ENCODE peak calls at places on chromosomes 13 and 19, in four cellular contexts. B, X, S and O are unnamed samples.

GRCh38 chr19:14770944-14771839 is 7.2 kb downstream of the ADGRE2 start:
- DNase-seq in X (no peak), S (no peak), B (no peak), O (no peak)

GRCh38 chr19:18223860-18224524 is 2.2 kb downstream of the PDE4C start:
- DNase-seq in B (peak), S (peak), X (no peak), O (no peak)

GRCh38 chr19:55178781-55179569 is 1.1 kb downstream of the SYT5 start:
- DNase-seq in X (peak), B (peak), S (peak), O (peak)

GRCh38 chr13:99199541-99200432 is 867 bp upstream of the UBAC2 start:
- DNase-seq in B (peak), X (peak), S (no peak), O (no peak)

GRCh38 chr19:35309481-35310279 is 17.7 kb downstream of the MAG start:
- DNase-seq in X (peak), S (no peak), B (peak), O (no peak)

GRCh38 chr19:33297401-33298145 is 4.8 kb downstream of the CEBPA start:
- DNase-seq in B (no peak), S (no peak), X (no peak), O (no peak)

GRCh38 chr19:16521715-16522289 is 20.4 kb downstream of the CHERP start:
- DNase-seq in B (peak), S (no peak), X (no peak), O (no peak)

GRCh38 chr13:110869231-110869804 is 45.6 kb downstream of the ANKRD10 start:
- DNase-seq in X (peak), S (no peak), B (peak), O (peak)

GRCh38 chr13:73715114-73715909 is 418.9 kb downstream of the KLF12 start:
- DNase-seq in S (no peak), B (no peak), X (no peak), O (no peak)

GRCh38 chr19:48351341-48351752 is 12.4 kb downstream of the TMEM143 start:
- DNase-seq in B (peak), S (peak), X (peak), O (peak)

GRCh38 chr19:29614046-29614445 is 8.0 kb downstream of the POP4 start:
- DNase-seq in B (no peak), X (no peak), S (no peak), O (no peak)

GRCh38 chr19:35639321-35639639 is 2.3 kb upstream of the ETV2 start:
- DNase-seq in B (no peak), S (no peak), X (no peak), O (no peak)

GRCh38 chr13:113489549-113490495 is 689 bp downstream of the DCUN1D2 start:
- DNase-seq in B (peak), S (peak), X (peak), O (peak)

GRCh38 chr13:101178394-101178793 is 237.9 kb downstream of the NALCN start:
- DNase-seq in S (no peak), B (no peak), X (no peak), O (no peak)

GRCh38 chr13:41212881-41213280 is 18.5 kb upstream of the KBTBD7 start:
- DNase-seq in X (no peak), B (no peak), S (no peak), O (no peak)

DNA sequence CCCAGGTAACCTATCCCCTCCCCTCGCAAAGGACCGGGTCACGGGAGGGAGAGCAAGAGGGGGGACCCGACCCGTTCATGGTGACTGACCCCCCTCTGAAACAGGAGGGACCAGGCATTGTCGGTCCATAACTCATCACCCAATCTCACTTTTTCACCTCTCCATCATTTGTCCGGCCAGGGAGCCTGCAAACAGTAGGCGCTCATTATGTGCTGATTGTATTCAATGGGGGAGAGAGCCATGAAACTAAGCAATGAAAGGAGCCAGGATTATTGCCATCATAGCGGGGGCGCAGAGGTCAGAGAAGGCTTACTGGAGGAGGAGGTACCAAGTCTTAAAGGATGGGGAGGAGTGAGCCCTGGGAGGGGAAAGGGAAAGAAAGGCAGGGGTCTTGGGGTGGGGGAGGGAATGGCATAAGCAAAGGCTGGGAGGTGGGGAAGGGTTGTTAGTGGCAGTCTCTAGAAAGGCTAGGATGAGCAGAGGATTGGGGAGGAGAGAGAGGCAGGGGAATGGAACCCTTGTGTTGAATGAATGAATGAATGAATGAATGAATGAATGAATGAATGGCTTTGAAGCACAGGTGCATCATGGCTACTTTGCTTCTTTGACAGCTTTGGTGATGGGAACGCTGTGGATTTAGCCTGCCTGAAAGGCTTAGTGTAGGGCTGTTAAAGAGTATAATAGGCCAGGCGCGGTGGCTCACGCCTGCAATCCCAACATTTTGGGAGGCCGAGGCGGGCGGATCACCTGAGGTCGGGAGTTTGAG is 1.4 kb downstream of the SHFL start:
- DNase-seq in B (no peak), X (no peak), S (no peak), O (no peak)
- H3K9ac ChIP-seq in B (no peak), X (peak), S (no peak), O (peak)

DNA sequence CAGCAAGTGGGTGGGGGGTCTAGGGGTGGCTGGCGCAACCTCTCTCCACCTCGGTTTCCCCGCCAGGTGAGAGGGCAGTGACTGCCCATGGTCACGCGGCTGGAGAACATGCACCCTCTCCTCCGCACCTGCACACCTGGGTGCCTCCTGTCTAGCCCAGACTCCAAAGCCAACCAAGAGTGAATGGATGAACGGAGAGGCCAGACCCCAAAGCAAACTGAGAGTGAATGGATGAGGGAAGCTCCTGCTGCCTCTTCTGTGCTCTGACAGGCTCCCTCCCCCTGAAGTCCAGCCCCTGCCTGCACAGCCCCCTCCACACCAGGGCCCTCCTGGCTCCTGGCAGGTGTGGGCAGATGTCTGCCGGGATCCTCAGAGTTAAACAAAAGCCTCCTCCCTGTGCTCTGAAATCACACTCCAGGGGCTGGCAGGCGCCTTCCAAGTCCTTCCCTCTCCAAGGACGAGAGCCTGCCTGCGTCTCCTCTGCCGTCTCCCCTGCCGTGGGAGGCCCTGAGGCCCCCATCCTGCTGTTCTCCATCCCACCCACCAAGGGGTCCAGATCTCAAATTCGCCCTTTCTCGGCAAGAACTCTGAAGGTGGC is 2.2 kb downstream of the SBNO2 start:
- DNase-seq in S (no peak), B (no peak), X (no peak), O (no peak)
- H3K4me3 ChIP-seq in S (peak), B (no peak), X (peak), O (peak)

DNA sequence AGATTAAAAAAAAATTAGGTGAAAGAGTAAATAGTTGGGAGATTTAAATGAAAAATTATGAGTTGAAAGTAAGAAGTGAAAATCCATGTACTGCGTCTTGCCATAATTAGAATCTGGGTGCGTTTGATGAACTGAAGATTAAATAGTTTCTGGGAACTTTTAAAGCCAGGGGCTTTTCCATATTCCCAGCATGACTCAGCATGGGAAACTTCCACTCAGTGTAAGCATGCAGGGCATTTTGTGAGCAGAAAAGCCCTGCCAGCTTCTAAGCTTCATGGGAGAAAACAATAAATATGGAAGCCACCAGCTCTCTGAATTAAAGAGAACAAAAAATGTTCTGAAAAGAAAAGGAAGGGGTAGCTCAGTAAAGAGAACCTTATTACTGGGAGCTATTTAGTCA is 62.0 kb upstream of the EDNRB start:
- DNase-seq in X (peak), B (no peak), S (no peak), O (peak)
- H3K9ac ChIP-seq in X (no peak), B (no peak), S (no peak), O (peak)

GRCh38 chr19:38769635-38770211 is 3.6 kb downstream of the LGALS7 start:
- DNase-seq in X (peak), S (no peak), B (peak), O (peak)
- H3K4me3 ChIP-seq in X (no peak), S (no peak), B (no peak), O (no peak)

DNA sequence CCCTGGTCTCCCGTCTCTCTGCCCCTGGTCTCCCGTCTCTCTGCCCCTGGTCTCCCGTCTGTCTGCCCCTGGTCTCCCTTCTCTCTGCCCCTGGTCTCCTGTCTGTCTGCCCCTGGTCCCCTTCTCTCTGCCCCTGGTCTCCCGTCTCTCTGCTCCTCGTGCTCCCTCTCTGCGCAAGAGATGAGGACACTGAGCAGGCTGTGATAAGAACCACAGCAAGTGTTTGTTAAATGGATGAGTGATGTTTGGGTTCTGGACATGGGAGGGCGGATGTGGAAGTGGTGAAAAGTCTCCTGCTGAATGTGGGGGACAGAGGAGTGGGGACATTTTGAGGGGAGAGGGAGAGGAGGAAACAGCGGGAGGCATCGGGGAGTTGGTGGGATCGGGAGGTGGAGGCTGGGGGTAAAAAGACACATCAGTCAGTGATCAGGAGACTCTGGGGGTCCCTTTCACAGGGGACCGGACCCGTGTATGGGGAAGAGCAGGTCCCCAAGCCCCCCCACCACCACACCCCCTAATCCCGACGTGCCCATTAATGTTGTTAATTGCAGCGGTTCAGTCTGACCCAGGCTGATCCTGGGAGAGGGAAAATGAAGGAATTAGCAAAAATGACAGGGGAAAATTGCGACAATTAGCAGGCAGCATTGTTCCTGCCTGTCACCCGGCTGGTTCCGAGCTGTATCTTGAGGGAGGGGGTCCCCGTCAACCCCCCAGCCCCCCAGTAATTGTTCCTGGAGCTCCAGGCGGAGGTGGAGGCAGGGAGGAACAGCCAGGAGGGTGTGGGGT is 8.1 kb downstream of the NPAS1 start:
- DNase-seq in X (no peak), B (no peak), S (no peak), O (no peak)
- H3K9ac ChIP-seq in X (no peak), B (no peak), S (no peak), O (no peak)

GRCh38 chr13:48874165-48874564 is 101.5 kb upstream of the FNDC3A start:
- DNase-seq in S (no peak), X (no peak), B (no peak), O (no peak)

GRCh38 chr13:48876289-48876688 is 99.4 kb upstream of the FNDC3A start:
- DNase-seq in S (no peak), X (no peak), B (no peak), O (no peak)

GRCh38 chr13:48873598-48873997 is 102.1 kb upstream of the FNDC3A start:
- DNase-seq in X (peak), B (no peak), S (no peak), O (peak)

GRCh38 chr13:48875071-48875470 is 100.6 kb upstream of the FNDC3A start:
- DNase-seq in S (no peak), X (no peak), B (no peak), O (no peak)

DNA sequence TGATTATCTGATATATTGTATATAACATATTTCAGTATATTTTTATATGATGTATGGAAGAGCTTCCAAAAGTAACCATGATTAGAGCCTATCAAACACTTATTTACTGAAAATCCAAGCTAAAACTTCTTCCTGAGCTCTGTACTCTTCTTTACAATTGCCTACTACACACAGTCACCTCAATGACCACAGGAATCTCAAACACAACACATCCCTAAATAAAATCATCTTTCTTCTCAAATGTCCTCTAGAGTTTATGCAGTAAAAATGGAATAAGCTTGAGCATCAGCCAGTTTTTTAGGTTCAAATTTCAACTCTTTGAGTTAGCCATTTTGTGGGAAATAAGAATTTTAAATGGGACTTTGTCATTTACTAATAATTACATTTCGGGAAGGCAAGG is 102.6 kb upstream of the FNDC3A start:
- DNase-seq in X (no peak), S (no peak), B (no peak), O (no peak)
- H3K4me3 ChIP-seq in X (no peak), S (no peak), B (no peak), O (no peak)

GRCh38 chr13:30645629-30646028 is 27.9 kb downstream of the USPL1 start:
- DNase-seq in X (no peak), B (no peak), S (no peak), O (no peak)
- H3K9ac ChIP-seq in X (no peak), B (no peak), S (no peak), O (no peak)